ENCODE peak calls at places on chromosomes 11 and 22, in eight cellular contexts. N is heart left ventricle, L is testis, W is right lobe of liver, X is IMR-90, H is body of pancreas, B is Peyer's patch, G is A549. U is an unnamed sample.
A peak's percentile ranks its signal among the peaks of the same experiment; 100 is the strongest.

GRCh38 chr11:82680252-82680651 is 53.4 kb downstream of the FAM181B start:
- DNase-seq in L (no peak), W (no peak), H (no peak), G (no peak), B (no peak), N (no peak), X (no peak), U (no peak)

GRCh38 chr22:45889539-45890350 is 87.2 kb downstream of the WNT7B start:
- DNase-seq in X (peak; percentile 27), G (no peak), L (no peak), W (peak; percentile 48), H (no peak), B (no peak), N (peak; percentile 57), U (peak; percentile 50)

GRCh38 chr11:62806611-62807121 is 1.4 kb upstream of the NXF1 start:
- DNase-seq in L (no peak), H (peak; percentile 27), W (peak; percentile 59), B (no peak), G (no peak), N (no peak), X (peak; percentile 48), U (no peak)

GRCh38 chr11:1077417-1078119 is 2.9 kb downstream of the MUC2 start:
- DNase-seq in N (peak; percentile 54), B (no peak), G (no peak), H (no peak), L (no peak), W (no peak), X (no peak), U (peak; percentile 64)

GRCh38 chr11:117693344-117693743 is 103.7 kb downstream of the DSCAML1 start:
- DNase-seq in X (no peak), W (no peak), H (no peak), L (no peak), N (no peak), G (no peak), B (no peak), U (no peak)

GRCh38 chr11:99934008-99934407 is 753.1 kb upstream of the ARHGAP42 start:
- DNase-seq in G (no peak), W (no peak), H (no peak), L (no peak), X (no peak), N (no peak), B (no peak), U (no peak)

GRCh38 chr11:132037467-132037862 is 667.0 kb downstream of the NTM start:
- DNase-seq in N (no peak), B (no peak), L (no peak), W (no peak), G (no peak), H (no peak), X (no peak), U (no peak)

GRCh38 chr22:40641269-40641668 is 4.8 kb upstream of the MRTFA start:
- DNase-seq in G (no peak), N (no peak), H (peak; percentile 32), L (no peak), W (no peak), B (peak; percentile 18), X (no peak), U (no peak)

GRCh38 chr22:42114721-42115120 is 15.9 kb downstream of the CYP2D6 start:
- DNase-seq in W (no peak), B (no peak), G (peak; percentile 27), X (peak; percentile 6), H (peak; percentile 31), N (no peak), L (no peak), U (no peak)

GRCh38 chr11:117830674-117831351 is 6.3 kb upstream of the FXYD2 start:
- DNase-seq in B (peak; percentile 41), N (no peak), W (no peak), G (no peak), X (no peak), H (no peak), L (peak; percentile 16), U (peak; percentile 65)

GRCh38 chr11:3886985-3887384 is 31.5 kb downstream of the STIM1 start:
- DNase-seq in N (no peak), G (no peak), W (no peak), X (no peak), L (no peak), H (no peak), B (no peak), U (no peak)

GRCh38 chr11:102293873-102294601 is 23.2 kb upstream of the BIRC3 start:
- DNase-seq in W (no peak), B (no peak), H (no peak), N (no peak), G (no peak), L (no peak), X (peak; percentile 66), U (no peak)

GRCh38 chr11:15843309-15843857 is 513.0 kb downstream of the SOX6 start:
- DNase-seq in N (no peak), B (no peak), W (no peak), H (no peak), L (peak; percentile 74), G (no peak), X (peak; percentile 11), U (no peak)

GRCh38 chr11:79227732-79228416 is 213.0 kb downstream of the TENM4 start:
- DNase-seq in N (no peak), L (no peak), W (no peak), B (no peak), G (no peak), X (no peak), H (no peak), U (no peak)

GRCh38 chr22:17786435-17787158 is 12.3 kb upstream of the BID start:
- DNase-seq in N (peak; percentile 82), W (peak; percentile 88), B (peak; percentile 86), H (no peak), L (peak; percentile 65), G (no peak), X (no peak), U (no peak)

GRCh38 chr22:49999063-49999900 is 13.3 kb downstream of the IL17REL start:
- DNase-seq in X (no peak), L (peak; percentile 49), N (peak; percentile 76), H (peak; percentile 13), W (peak; percentile 55), G (no peak), B (peak; percentile 49), U (peak; percentile 76)

GRCh38 chr11:17985517-17985916 is 27.3 kb downstream of the SERGEF start:
- DNase-seq in W (no peak), H (peak; percentile 65), B (no peak), L (no peak), X (peak; percentile 51), G (no peak), N (no peak), U (no peak)

GRCh38 chr22:47197735-47198500 is 435.5 kb downstream of the TBC1D22A start:
- DNase-seq in B (no peak), X (no peak), W (no peak), H (no peak), G (no peak), L (peak; percentile 13), N (peak; percentile 45), U (peak; percentile 69)

GRCh38 chr11:109956124-109956793 is 136.9 kb upstream of the ZC3H12C start:
- DNase-seq in L (no peak), H (no peak), B (no peak), W (no peak), G (no peak), X (no peak), N (no peak), U (no peak)

GRCh38 chr11:66725646-66726045 is 3.4 kb downstream of the SPTBN2 start:
- DNase-seq in N (no peak), G (no peak), B (no peak), H (no peak), W (no peak), X (peak; percentile 9), L (no peak), U (no peak)

GRCh38 chr11:108198833-108199232 is 23.6 kb downstream of the NPAT start:
- DNase-seq in N (no peak), X (no peak), H (no peak), W (no peak), L (peak; percentile 65), B (no peak), G (no peak), U (no peak)

GRCh38 chr11:46414899-46415298 is 23.3 kb upstream of the CHRM4 start:
- DNase-seq in W (no peak), G (no peak), N (no peak), X (no peak), H (no peak), L (no peak), B (no peak), U (no peak)

GRCh38 chr11:75196426-75196825 is 44.1 kb upstream of the TPBGL start:
- DNase-seq in G (no peak), W (no peak), N (no peak), L (no peak), H (no peak), X (no peak), B (peak; percentile 44), U (no peak)

GRCh38 chr11:10680956-10681487 is 12.5 kb downstream of the IRAG1 start:
- DNase-seq in L (no peak), G (no peak), B (no peak), N (no peak), X (peak; percentile 62), H (no peak), W (no peak), U (no peak)

GRCh38 chr11:130163346-130164220 is 4.0 kb downstream of the ST14 start:
- DNase-seq in G (no peak), L (no peak), B (no peak), N (no peak), H (peak; percentile 81), X (no peak), W (no peak), U (no peak)

DNA sequence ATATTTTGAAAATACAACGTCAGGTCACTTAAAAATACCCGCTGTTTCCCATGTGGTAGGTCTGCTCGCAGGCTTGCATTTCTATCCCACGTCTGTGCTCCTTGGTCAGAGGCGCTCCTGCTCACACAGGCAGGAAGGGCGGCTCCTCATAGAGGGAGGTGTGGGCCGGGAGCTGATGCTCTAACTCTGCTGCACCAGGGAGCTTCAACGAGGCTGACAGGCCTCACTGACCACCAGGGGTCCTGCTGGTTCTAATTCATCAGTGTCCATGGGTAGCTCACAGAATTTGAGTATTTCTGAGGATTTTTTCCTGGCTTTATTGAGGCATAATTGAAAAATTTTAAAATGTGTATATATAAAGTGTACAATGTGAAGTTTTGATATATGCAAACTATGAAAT is 68.5 kb downstream of the PIWIL3 start:
- DNase-seq in W (no peak), L (no peak), G (no peak), B (no peak), H (no peak), X (no peak), N (no peak), U (no peak)
- TF ChIP-seq CTCF in W (no peak), L (no peak), G (peak; percentile 6), B (no peak), H (no peak), X (no peak), N (no peak), U (no peak)

GRCh38 chr11:76783294-76783900 is at the start of gene TSKU:
- DNase-seq in N (no peak), X (no peak), B (no peak), G (no peak), H (peak; percentile 36), W (no peak), L (no peak), U (no peak)
- TF ChIP-seq POLR2A in N (peak; percentile 41), X (peak; percentile 85), B (no peak), G (peak; percentile 81), H (peak; percentile 2), W (peak; percentile 61), L (no peak), U (no peak)

GRCh38 chr22:33271390-33272161 is 213.4 kb upstream of the SYN3 start:
- DNase-seq in G (no peak), W (peak; percentile 90), X (peak; percentile 13), B (peak; percentile 51), L (peak; percentile 42), N (peak; percentile 71), H (peak; percentile 87), U (no peak)
- TF ChIP-seq CTCF in G (no peak), W (peak; percentile 20), X (no peak), B (no peak), L (no peak), N (no peak), H (peak; percentile 31), U (no peak)

GRCh38 chr22:39234157-39234793 is 10.5 kb downstream of the PDGFB start:
- DNase-seq in H (no peak), L (peak; percentile 48), N (peak; percentile 83), X (no peak), G (no peak), B (no peak), W (no peak), U (no peak)
- TF ChIP-seq POLR2A in H (no peak), L (no peak), N (no peak), X (no peak), G (no peak), B (no peak), W (no peak), U (no peak)